ENCODE peak calls at places on chromosomes 16 and 17, in seven cellular contexts. L, F, J, I, G, T and R are unnamed samples.

GRCh38 chr17:67021196-67021595 is 23.2 kb upstream of the CACNG1 start:
- DNase-seq in F (no peak), G (no peak), J (no peak), T (no peak), L (no peak), I (no peak), R (no peak)

GRCh38 chr17:6643460-6644125 is 2.7 kb downstream of the TXNDC17 start:
- DNase-seq in L (no peak), F (no peak), T (no peak), I (no peak), J (no peak), G (no peak), R (no peak)

GRCh38 chr17:64073771-64074703 is 53.6 kb upstream of the ICAM2 start:
- DNase-seq in G (no peak), I (no peak), F (no peak), T (no peak), J (no peak), L (no peak), R (peak)

GRCh38 chr17:74151551-74152315 is 51.7 kb upstream of the RPL38 start:
- DNase-seq in J (no peak), I (no peak), G (no peak), F (no peak), L (no peak), T (no peak), R (no peak)

GRCh38 chr16:11501583-11502138 is 85.1 kb downstream of the LITAF start:
- DNase-seq in F (no peak), T (no peak), I (no peak), G (no peak), J (peak), L (no peak), R (no peak)

GRCh38 chr17:76398523-76399174 is 14.2 kb downstream of the SPHK1 start:
- DNase-seq in I (peak), T (no peak), L (no peak), J (no peak), F (no peak), G (no peak), R (no peak)

GRCh38 chr16:84463221-84463620 is 41.2 kb downstream of the MEAK7 start:
- DNase-seq in L (no peak), I (no peak), F (peak), T (no peak), J (no peak), G (no peak), R (no peak)

GRCh38 chr16:75377971-75378386 is 55.3 kb downstream of the CFDP1 start:
- DNase-seq in F (no peak), T (peak), L (no peak), J (peak), I (no peak), G (peak), R (no peak)

GRCh38 chr16:86791287-86792074 is 213.1 kb downstream of the FOXL1 start:
- DNase-seq in G (no peak), L (no peak), J (peak), I (no peak), F (no peak), T (no peak), R (no peak)

GRCh38 chr17:16929757-16930520 is 42.0 kb downstream of the TNFRSF13B start:
- DNase-seq in L (no peak), F (no peak), G (no peak), I (no peak), T (no peak), J (no peak), R (no peak)

GRCh38 chr17:2685696-2686095 is 25.9 kb downstream of the CLUH start:
- DNase-seq in T (no peak), F (no peak), I (no peak), G (no peak), J (no peak), L (no peak), R (no peak)

GRCh38 chr17:43720311-43721060 is 38.1 kb downstream of the SOST start:
- DNase-seq in T (peak), J (peak), I (peak), G (peak), F (peak), L (peak), R (peak)

GRCh38 chr16:85162478-85163277 is 50.4 kb upstream of the CIBAR2 start:
- DNase-seq in I (peak), L (no peak), T (no peak), F (no peak), G (peak), J (no peak), R (no peak)

GRCh38 chr17:42779942-42780815 is at the start of gene WNK4:
- DNase-seq in J (peak), F (peak), L (peak), G (peak), I (no peak), T (peak), R (no peak)

GRCh38 chr17:8392274-8392673 is 5.4 kb downstream of the RNF222 start:
- DNase-seq in I (no peak), G (no peak), F (no peak), T (no peak), J (no peak), L (no peak), R (no peak)

GRCh38 chr16:66933776-66934137 is 445 bp downstream of the CIAO2B start:
- DNase-seq in I (peak), T (no peak), G (no peak), L (no peak), F (no peak), J (no peak), R (peak)

GRCh38 chr16:839643-840408 is 39.3 kb upstream of the GNG13 start:
- DNase-seq in J (no peak), L (no peak), I (no peak), T (no peak), F (no peak), G (no peak), R (no peak)

GRCh38 chr16:71479420-71479819 is 9.7 kb downstream of the ZNF19 start:
- DNase-seq in L (peak), J (peak), G (peak), I (no peak), F (no peak), T (no peak), R (no peak)

GRCh38 chr16:81259916-81260315 is 21.4 kb downstream of the BCO1 start:
- DNase-seq in F (no peak), L (no peak), T (no peak), I (no peak), J (no peak), G (no peak), R (no peak)

GRCh38 chr17:42365136-42365535 is 23.1 kb downstream of the STAT3 start:
- DNase-seq in G (peak), F (no peak), I (no peak), L (no peak), T (no peak), J (no peak), R (no peak)

GRCh38 chr16:11990672-11991390 is 14.3 kb downstream of the SNX29 start:
- DNase-seq in I (no peak), J (no peak), G (no peak), F (no peak), T (no peak), L (no peak), R (no peak)

GRCh38 chr17:78924481-78925151 is 571 bp downstream of the TIMP2 start:
- DNase-seq in L (no peak), T (peak), J (peak), G (peak), I (peak), F (no peak), R (no peak)

GRCh38 chr16:67555795-67556212 is 6.5 kb upstream of the CTCF start:
- DNase-seq in L (no peak), F (no peak), T (no peak), G (peak), I (no peak), J (no peak), R (no peak)

GRCh38 chr17:62739666-62740065 is 68.4 kb downstream of the MARCHF10 start:
- DNase-seq in J (no peak), T (no peak), F (no peak), I (no peak), G (no peak), L (no peak), R (no peak)

GRCh38 chr17:409308-409847 is 56.8 kb upstream of the RPH3AL start:
- DNase-seq in I (no peak), J (no peak), F (no peak), G (no peak), L (no peak), T (no peak), R (no peak)

GRCh38 chr17:38748329-38749221 is at the start of gene PCGF2:
- DNase-seq in J (peak), I (peak), T (peak), L (peak), F (peak), G (peak), R (peak)

GRCh38 chr17:63503330-63503685 is 19.9 kb upstream of the KCNH6 start:
- DNase-seq in F (no peak), J (no peak), L (no peak), T (no peak), G (no peak), I (no peak), R (no peak)

GRCh38 chr16:84567446-84567962 is 50.4 kb downstream of the COTL1 start:
- DNase-seq in I (no peak), F (no peak), T (no peak), G (no peak), L (no peak), J (no peak), R (no peak)

GRCh38 chr16:83015871-83016270 is 389.1 kb downstream of the CDH13 start:
- DNase-seq in J (no peak), I (no peak), T (no peak), G (no peak), F (no peak), L (no peak), R (no peak)

GRCh38 chr17:50882851-50883250 is 16.7 kb upstream of the TOB1 start:
- DNase-seq in I (no peak), G (peak), F (no peak), L (no peak), T (no peak), J (no peak), R (no peak)

GRCh38 chr17:17830740-17831207 is 6.0 kb downstream of the SREBF1 start:
- DNase-seq in J (no peak), F (peak), L (no peak), G (no peak), I (no peak), T (no peak), R (no peak)

GRCh38 chr16:75014318-75014717 is 15.5 kb downstream of the ZNRF1 start:
- DNase-seq in G (no peak), L (no peak), T (no peak), F (no peak), J (no peak), I (no peak), R (no peak)

GRCh38 chr16:87496101-87496801 is 3.4 kb upstream of the ZCCHC14 start:
- DNase-seq in T (no peak), F (no peak), J (no peak), I (no peak), G (no peak), L (no peak), R (peak)

GRCh38 chr17:48556534-48557401 is 11.9 kb upstream of the HOXB2 start:
- DNase-seq in I (no peak), L (no peak), T (no peak), G (no peak), J (no peak), F (no peak), R (no peak)

GRCh38 chr16:4137438-4137837 is 21.2 kb upstream of the ADCY9 start:
- DNase-seq in G (no peak), J (no peak), T (no peak), F (no peak), I (no peak), L (no peak), R (no peak)
- TF ChIP-seq CTCF in G (no peak), J (no peak), T (no peak), F (no peak), I (no peak), L (no peak), R (no peak)

GRCh38 chr16:23371368-23371767 is 69.3 kb downstream of the SCNN1B start:
- DNase-seq in F (no peak), T (no peak), L (no peak), J (peak), I (no peak), G (no peak), R (no peak)
- TF ChIP-seq CTCF in F (no peak), T (no peak), L (peak), J (peak), I (no peak), G (no peak), R (no peak)

GRCh38 chr17:80984749-80985148 is 6.9 kb upstream of the CHMP6 start:
- DNase-seq in J (peak), T (no peak), L (no peak), I (peak), F (no peak), G (peak), R (no peak)
- TF ChIP-seq CTCF in J (peak), T (no peak), L (no peak), I (no peak), F (no peak), G (peak), R (no peak)

DNA sequence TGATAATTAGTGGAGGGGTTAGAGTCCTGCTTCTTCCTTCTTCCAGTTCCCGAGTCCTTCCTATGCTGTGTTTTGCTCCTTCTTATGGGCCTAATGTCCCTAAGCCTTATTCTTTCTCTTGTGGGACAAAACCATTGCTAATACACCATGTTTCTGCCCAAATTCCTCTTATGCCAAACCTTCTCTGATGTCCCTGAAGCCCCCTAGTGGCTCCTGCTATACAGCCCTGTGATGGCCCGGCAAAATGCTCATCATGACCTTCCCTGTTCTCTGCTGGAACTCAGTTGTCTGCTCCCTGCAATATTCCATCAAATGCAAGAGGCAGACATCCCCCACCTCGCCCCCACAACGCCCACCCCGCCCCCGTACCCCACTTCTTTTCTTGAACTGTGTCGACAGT is 171.6 kb downstream of the CDH11 start:
- DNase-seq in J (no peak), F (no peak), I (no peak), G (no peak), L (no peak), T (no peak), R (no peak)
- TF ChIP-seq CTCF in J (peak), F (no peak), I (no peak), G (peak), L (no peak), T (no peak), R (no peak)

GRCh38 chr16:50539822-50540710 is 8.1 kb upstream of the NKD1 start:
- DNase-seq in I (no peak), T (no peak), F (no peak), L (no peak), J (peak), G (no peak), R (no peak)
- TF ChIP-seq CTCF in I (no peak), T (no peak), F (no peak), L (no peak), J (peak), G (no peak), R (no peak)

DNA sequence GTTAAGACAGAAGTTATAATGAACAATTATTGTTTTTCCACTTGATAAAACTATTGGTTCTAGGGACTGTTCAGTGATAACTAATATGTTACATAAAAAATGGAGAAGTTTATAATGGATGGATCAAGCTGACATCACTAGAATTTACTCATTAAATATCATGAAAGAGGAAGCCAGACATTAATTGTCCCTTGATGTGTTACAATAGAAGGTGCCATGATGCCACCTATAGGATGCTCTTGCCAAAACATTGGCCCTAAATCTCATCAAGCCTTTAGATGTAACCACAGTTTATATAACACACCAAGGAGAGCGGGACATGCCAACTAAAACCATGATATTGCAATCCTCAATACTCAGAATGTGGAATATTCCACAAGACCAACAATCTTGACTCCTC is 147.9 kb upstream of the MON1B start:
- DNase-seq in T (no peak), J (peak), L (peak), F (no peak), G (peak), I (no peak), R (no peak)
- TF ChIP-seq CTCF in T (peak), J (peak), L (peak), F (no peak), G (peak), I (no peak), R (no peak)

GRCh38 chr16:2224183-2224486 is 744 bp downstream of the E4F1 start:
- DNase-seq in T (no peak), L (no peak), I (no peak), J (no peak), G (peak), F (no peak), R (peak)
- TF ChIP-seq CTCF in T (no peak), L (no peak), I (no peak), J (no peak), G (peak), F (no peak), R (no peak)